ENCODE peak calls at places on chromosomes 6 and 20, in five cellular contexts. One of them, this sample, is unnamed.

GRCh38 chr20:51700809-51701285 is 67.3 kb downstream of the ATP9A start:
- DNase-seq in lung: no peak
- DNase-seq in sigmoid colon: no peak
- DNase-seq in nephron progenitor cell: peak; percentile 32
- DNase-seq in GM13976: peak; percentile 54
- DNase-seq in this sample: peak; percentile 48

GRCh38 chr6:17460862-17461261 is 67.5 kb downstream of the CAP2 start:
- DNase-seq in lung: no peak
- DNase-seq in nephron progenitor cell: no peak
- DNase-seq in sigmoid colon: no peak
- DNase-seq in GM13976: no peak
- DNase-seq in this sample: no peak

GRCh38 chr6:76382201-76382600 is 309.7 kb upstream of the IMPG1 start:
- DNase-seq in sigmoid colon: no peak
- DNase-seq in nephron progenitor cell: no peak
- DNase-seq in GM13976: no peak
- DNase-seq in lung: no peak
- DNase-seq in this sample: no peak

GRCh38 chr6:4128072-4128471 is 7.3 kb downstream of the ECI2 start:
- DNase-seq in GM13976: no peak
- DNase-seq in lung: no peak
- DNase-seq in nephron progenitor cell: no peak
- DNase-seq in sigmoid colon: no peak
- DNase-seq in this sample: no peak

GRCh38 chr6:142411145-142411544 is 109.3 kb downstream of the ADGRG6 start:
- DNase-seq in GM13976: no peak
- DNase-seq in nephron progenitor cell: no peak
- DNase-seq in sigmoid colon: no peak
- DNase-seq in lung: no peak
- DNase-seq in this sample: no peak

GRCh38 chr6:129162605-129163004 is 279.7 kb downstream of the LAMA2 start:
- DNase-seq in GM13976: no peak
- DNase-seq in nephron progenitor cell: no peak
- DNase-seq in sigmoid colon: no peak
- DNase-seq in lung: no peak
- DNase-seq in this sample: no peak

GRCh38 chr6:135323202-135323668 is 142.1 kb downstream of the MYB start:
- DNase-seq in nephron progenitor cell: no peak
- DNase-seq in lung: no peak
- DNase-seq in GM13976: peak; percentile 67
- DNase-seq in sigmoid colon: no peak
- DNase-seq in this sample: peak; percentile 69

GRCh38 chr6:36985963-36986703 is at the start of gene MTCH1:
- DNase-seq in nephron progenitor cell: peak; percentile 91
- DNase-seq in sigmoid colon: peak; percentile 97
- DNase-seq in lung: peak; percentile 90
- DNase-seq in GM13976: peak; percentile 98
- DNase-seq in this sample: peak; percentile 99

GRCh38 chr20:58242824-58243223 is 14.4 kb upstream of the ANKRD60 start:
- DNase-seq in sigmoid colon: no peak
- DNase-seq in GM13976: no peak
- DNase-seq in nephron progenitor cell: no peak
- DNase-seq in lung: no peak
- DNase-seq in this sample: no peak

GRCh38 chr6:119575721-119576120 is 226.2 kb upstream of the MAN1A1 start:
- DNase-seq in sigmoid colon: no peak
- DNase-seq in nephron progenitor cell: no peak
- DNase-seq in GM13976: no peak
- DNase-seq in lung: no peak
- DNase-seq in this sample: no peak

GRCh38 chr6:152268846-152269442 is 368.2 kb downstream of the SYNE1 start:
- DNase-seq in sigmoid colon: no peak
- DNase-seq in GM13976: no peak
- DNase-seq in nephron progenitor cell: no peak
- DNase-seq in lung: no peak
- DNase-seq in this sample: no peak

GRCh38 chr6:41326092-41326491 is 9.3 kb upstream of the NCR2 start:
- DNase-seq in sigmoid colon: no peak
- DNase-seq in nephron progenitor cell: no peak
- DNase-seq in GM13976: no peak
- DNase-seq in lung: no peak
- DNase-seq in this sample: no peak

GRCh38 chr6:111668410-111668809 is 62.7 kb upstream of the TRAF3IP2 start:
- DNase-seq in GM13976: no peak
- DNase-seq in sigmoid colon: no peak
- DNase-seq in nephron progenitor cell: no peak
- DNase-seq in lung: no peak
- DNase-seq in this sample: no peak

GRCh38 chr20:58634121-58634817 is 16.8 kb upstream of the STX16 start:
- DNase-seq in GM13976: peak; percentile 65
- DNase-seq in lung: no peak
- DNase-seq in nephron progenitor cell: no peak
- DNase-seq in sigmoid colon: peak; percentile 68
- DNase-seq in this sample: peak; percentile 41

GRCh38 chr6:73471686-73472290 is 10.3 kb downstream of the MTO1 start:
- DNase-seq in sigmoid colon: no peak
- DNase-seq in nephron progenitor cell: no peak
- DNase-seq in GM13976: peak; percentile 59
- DNase-seq in lung: no peak
- DNase-seq in this sample: peak; percentile 47

GRCh38 chr20:3101737-3102574 is 17.4 kb upstream of the AVP start:
- DNase-seq in sigmoid colon: no peak
- DNase-seq in lung: no peak
- DNase-seq in nephron progenitor cell: no peak
- DNase-seq in GM13976: no peak
- DNase-seq in this sample: no peak

GRCh38 chr20:58841539-58842264 is 9.0 kb downstream of the GNAS-AS1 start:
- DNase-seq in lung: no peak
- DNase-seq in nephron progenitor cell: peak; percentile 37
- DNase-seq in sigmoid colon: no peak
- DNase-seq in GM13976: no peak
- DNase-seq in this sample: no peak

GRCh38 chr6:105196076-105196475 is 16.3 kb upstream of the POPDC3 start:
- DNase-seq in sigmoid colon: no peak
- DNase-seq in lung: no peak
- DNase-seq in GM13976: no peak
- DNase-seq in nephron progenitor cell: no peak
- DNase-seq in this sample: no peak

GRCh38 chr6:35385457-35386202 is 43.3 kb downstream of the PPARD start:
- DNase-seq in GM13976: no peak
- DNase-seq in nephron progenitor cell: no peak
- DNase-seq in lung: no peak
- DNase-seq in sigmoid colon: peak; percentile 71
- DNase-seq in this sample: no peak

GRCh38 chr20:41245086-41245707 is 72.3 kb downstream of the ZHX3 start:
- DNase-seq in nephron progenitor cell: no peak
- DNase-seq in sigmoid colon: peak; percentile 71
- DNase-seq in lung: no peak
- DNase-seq in GM13976: no peak
- DNase-seq in this sample: no peak

GRCh38 chr20:58306421-58307261 is 2.9 kb upstream of the RAB22A start:
- DNase-seq in sigmoid colon: no peak
- DNase-seq in GM13976: peak; percentile 46
- DNase-seq in nephron progenitor cell: no peak
- DNase-seq in lung: peak; percentile 62
- DNase-seq in this sample: peak; percentile 36

GRCh38 chr20:4563534-4563933 is 158.2 kb upstream of the PRND start:
- DNase-seq in nephron progenitor cell: peak; percentile 52
- DNase-seq in lung: no peak
- DNase-seq in sigmoid colon: no peak
- DNase-seq in GM13976: no peak
- DNase-seq in this sample: no peak

GRCh38 chr6:161342039-161342438 is 68.2 kb upstream of the AGPAT4 start:
- DNase-seq in nephron progenitor cell: no peak
- DNase-seq in lung: no peak
- DNase-seq in sigmoid colon: no peak
- DNase-seq in GM13976: no peak
- DNase-seq in this sample: no peak

DNA sequence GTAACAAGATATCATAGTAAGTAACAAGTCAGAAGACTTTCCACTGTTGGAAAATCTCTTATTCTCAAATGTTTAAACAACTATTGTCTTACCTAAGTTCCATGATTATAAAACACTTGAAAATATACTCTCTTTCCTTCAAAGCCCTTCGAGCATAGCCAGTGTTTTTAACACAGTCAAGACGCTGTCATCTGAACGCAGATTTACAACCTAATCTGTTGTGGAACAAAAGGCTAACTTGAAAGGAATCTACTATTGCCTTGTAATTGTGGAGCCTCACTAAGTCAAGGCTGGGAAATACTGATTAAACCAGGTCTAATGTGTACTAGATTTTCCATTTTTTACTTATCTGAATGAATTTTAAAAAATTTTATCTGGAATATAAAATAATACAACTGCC is 205.8 kb downstream of the TRDN start:
- DNase-seq in nephron progenitor cell: peak; percentile 15
- DNase-seq in sigmoid colon: no peak
- DNase-seq in lung: no peak
- DNase-seq in GM13976: no peak
- DNase-seq in this sample: no peak
- TF ChIP-seq CTCF in nephron progenitor cell: no peak
- TF ChIP-seq CTCF in sigmoid colon: no peak
- TF ChIP-seq CTCF in lung: no peak
- TF ChIP-seq CTCF in GM13976: no peak
- TF ChIP-seq CTCF in this sample: no peak

GRCh38 chr20:45470939-45471338 is 1.4 kb downstream of the WFDC2 start:
- DNase-seq in nephron progenitor cell: no peak
- DNase-seq in GM13976: no peak
- DNase-seq in lung: no peak
- DNase-seq in sigmoid colon: no peak
- DNase-seq in this sample: no peak
- TF ChIP-seq CTCF in nephron progenitor cell: no peak
- TF ChIP-seq CTCF in GM13976: no peak
- TF ChIP-seq CTCF in lung: no peak
- TF ChIP-seq CTCF in sigmoid colon: no peak
- TF ChIP-seq CTCF in this sample: no peak

GRCh38 chr20:43528258-43528875 is 20.9 kb downstream of the L3MBTL1 start:
- DNase-seq in lung: no peak
- DNase-seq in sigmoid colon: no peak
- DNase-seq in GM13976: no peak
- DNase-seq in nephron progenitor cell: no peak
- DNase-seq in this sample: no peak
- TF ChIP-seq CTCF in lung: no peak
- TF ChIP-seq CTCF in sigmoid colon: no peak
- TF ChIP-seq CTCF in GM13976: no peak
- TF ChIP-seq CTCF in nephron progenitor cell: no peak
- TF ChIP-seq CTCF in this sample: no peak

GRCh38 chr6:2794171-2794730 is 29.1 kb downstream of the WRNIP1 start:
- DNase-seq in nephron progenitor cell: no peak
- DNase-seq in lung: no peak
- DNase-seq in sigmoid colon: no peak
- DNase-seq in GM13976: no peak
- DNase-seq in this sample: no peak

GRCh38 chr6:2791124-2792050 is 26.2 kb downstream of the WRNIP1 start:
- DNase-seq in sigmoid colon: peak; percentile 83
- DNase-seq in nephron progenitor cell: peak; percentile 53
- DNase-seq in GM13976: peak; percentile 74
- DNase-seq in lung: peak; percentile 68
- DNase-seq in this sample: peak; percentile 75

GRCh38 chr6:2793491-2794151 is 28.4 kb downstream of the WRNIP1 start:
- DNase-seq in lung: peak; percentile 50
- DNase-seq in nephron progenitor cell: no peak
- DNase-seq in sigmoid colon: peak; percentile 65
- DNase-seq in GM13976: no peak
- DNase-seq in this sample: no peak

GRCh38 chr6:2792330-2792729 is 27.1 kb downstream of the WRNIP1 start:
- DNase-seq in GM13976: no peak
- DNase-seq in nephron progenitor cell: no peak
- DNase-seq in lung: no peak
- DNase-seq in sigmoid colon: no peak
- DNase-seq in this sample: no peak

GRCh38 chr6:2790588-2790987 is 25.4 kb downstream of the WRNIP1 start:
- DNase-seq in lung: no peak
- DNase-seq in GM13976: no peak
- DNase-seq in sigmoid colon: no peak
- DNase-seq in nephron progenitor cell: no peak
- DNase-seq in this sample: no peak
- TF ChIP-seq CTCF in lung: no peak
- TF ChIP-seq CTCF in GM13976: no peak
- TF ChIP-seq CTCF in sigmoid colon: no peak
- TF ChIP-seq CTCF in nephron progenitor cell: no peak
- TF ChIP-seq CTCF in this sample: no peak

DNA sequence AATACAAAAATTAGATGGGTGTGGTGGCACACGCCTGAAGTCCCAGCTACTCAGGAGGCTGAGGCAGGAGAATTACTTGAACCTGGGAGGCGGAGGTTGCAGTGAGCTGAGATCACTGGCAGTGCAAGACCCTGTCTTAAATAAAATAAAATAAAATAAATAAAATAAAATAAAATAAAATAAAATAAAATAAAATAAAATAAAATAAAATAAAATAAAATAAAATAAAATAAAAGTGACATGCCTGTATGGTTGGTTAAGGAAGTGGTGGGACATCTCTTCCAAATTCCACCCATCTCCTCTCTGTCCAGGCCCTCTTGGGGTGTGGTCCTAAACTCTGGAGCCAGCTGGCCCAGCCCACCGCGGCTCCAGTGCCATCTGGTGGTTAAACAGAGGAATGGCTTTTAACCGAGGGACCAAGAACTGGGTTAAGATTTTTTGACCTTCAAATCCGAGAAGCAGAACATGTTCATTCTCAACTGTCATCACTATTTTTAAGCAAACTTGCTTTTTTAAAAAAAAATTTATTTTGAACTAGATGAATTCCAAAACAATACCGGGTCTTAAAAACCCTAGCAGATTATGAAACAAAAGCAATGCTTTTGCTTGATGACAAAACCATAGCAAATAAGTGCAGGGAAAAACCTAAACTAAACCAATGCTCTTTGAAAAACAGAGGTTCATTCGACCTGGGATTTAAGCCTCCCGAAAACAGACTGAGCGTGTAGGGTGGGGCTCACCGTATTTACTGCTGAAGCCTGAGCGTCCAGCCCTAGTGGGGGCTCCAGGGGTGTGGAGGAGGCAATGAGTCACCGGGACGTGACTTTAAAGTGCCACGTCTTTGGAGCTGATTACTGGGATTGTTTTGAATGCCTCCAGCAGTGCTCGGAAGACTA is 68.8 kb downstream of the CDC5L start:
- DNase-seq in GM13976: peak; percentile 78
- DNase-seq in nephron progenitor cell: peak; percentile 42
- DNase-seq in lung: no peak
- DNase-seq in sigmoid colon: no peak
- DNase-seq in this sample: peak; percentile 71
- TF ChIP-seq CTCF in GM13976: peak; percentile 82
- TF ChIP-seq CTCF in nephron progenitor cell: peak; percentile 87
- TF ChIP-seq CTCF in lung: peak; percentile 58
- TF ChIP-seq CTCF in sigmoid colon: peak; percentile 47
- TF ChIP-seq CTCF in this sample: peak; percentile 70

GRCh38 chr6:133407320-133408100 is 166.4 kb downstream of the EYA4 start:
- DNase-seq in lung: no peak
- DNase-seq in nephron progenitor cell: no peak
- DNase-seq in sigmoid colon: no peak
- DNase-seq in GM13976: no peak
- DNase-seq in this sample: no peak
- TF ChIP-seq CTCF in lung: no peak
- TF ChIP-seq CTCF in nephron progenitor cell: no peak
- TF ChIP-seq CTCF in sigmoid colon: no peak
- TF ChIP-seq CTCF in GM13976: no peak
- TF ChIP-seq CTCF in this sample: no peak